ENCODE peak calls at places on chromosomes 3 and 15, in four cellular contexts. Z, U, T and K are unnamed samples.
A peak's percentile ranks its signal among the peaks of the same experiment; 100 is the strongest.

GRCh38 chr15:89132611-89133242 is 44.5 kb downstream of the ABHD2 start:
- DNase-seq in Z (no peak), U (no peak), T (no peak), K (no peak)

GRCh38 chr3:13868844-13869724 is 10.8 kb downstream of the WNT7A start:
- DNase-seq in Z (no peak), U (no peak), T (no peak), K (no peak)

GRCh38 chr3:154931484-154931883 is 148.6 kb upstream of the MME start:
- DNase-seq in Z (peak; percentile 30), U (no peak), T (no peak), K (no peak)

GRCh38 chr3:10116138-10116460 is 624 bp downstream of the BRK1 start:
- DNase-seq in Z (no peak), U (no peak), T (no peak), K (no peak)

GRCh38 chr15:88708256-88709054 is 69.6 kb downstream of the ISG20 start:
- DNase-seq in Z (no peak), U (no peak), T (no peak), K (no peak)

GRCh38 chr15:39592500-39592899 is 11.6 kb downstream of the THBS1 start:
- DNase-seq in Z (no peak), U (no peak), T (no peak), K (no peak)

GRCh38 chr3:149339931-149340309 is 6.5 kb upstream of the TM4SF18 start:
- DNase-seq in Z (peak; percentile 79), U (no peak), T (peak; percentile 15), K (peak; percentile 87)

GRCh38 chr15:62896969-62897486 is 145.5 kb upstream of the TPM1 start:
- DNase-seq in Z (peak; percentile 98), U (peak; percentile 25), T (peak; percentile 7), K (peak; percentile 81)

GRCh38 chr3:141414141-141414689 is 45.9 kb downstream of the ZBTB38 start:
- DNase-seq in Z (no peak), U (no peak), T (no peak), K (no peak)

GRCh38 chr15:70855764-70856163 is 1.8 kb upstream of the LARP6 start:
- DNase-seq in Z (no peak), U (no peak), T (no peak), K (no peak)
- H3K27ac ChIP-seq in Z (peak overlapping the region; percentile 96), U (peak overlapping the region; percentile 96), T (peak overlapping the region; percentile 92), K (peak overlapping the region; percentile 93)

GRCh38 chr15:64856429-64857145 is 14.9 kb downstream of the PLEKHO2 start:
- DNase-seq in Z (no peak), U (peak; percentile 88), T (no peak), K (no peak)

GRCh38 chr15:64851503-64851840 is 9.8 kb downstream of the PLEKHO2 start:
- DNase-seq in Z (peak; percentile 84), U (no peak), T (no peak), K (no peak)

GRCh38 chr15:64854526-64854925 is 12.8 kb downstream of the PLEKHO2 start:
- DNase-seq in Z (no peak), U (no peak), T (no peak), K (no peak)

GRCh38 chr15:64850778-64851502 is 9.2 kb downstream of the PLEKHO2 start:
- DNase-seq in Z (no peak), U (no peak), T (no peak), K (no peak)

DNA sequence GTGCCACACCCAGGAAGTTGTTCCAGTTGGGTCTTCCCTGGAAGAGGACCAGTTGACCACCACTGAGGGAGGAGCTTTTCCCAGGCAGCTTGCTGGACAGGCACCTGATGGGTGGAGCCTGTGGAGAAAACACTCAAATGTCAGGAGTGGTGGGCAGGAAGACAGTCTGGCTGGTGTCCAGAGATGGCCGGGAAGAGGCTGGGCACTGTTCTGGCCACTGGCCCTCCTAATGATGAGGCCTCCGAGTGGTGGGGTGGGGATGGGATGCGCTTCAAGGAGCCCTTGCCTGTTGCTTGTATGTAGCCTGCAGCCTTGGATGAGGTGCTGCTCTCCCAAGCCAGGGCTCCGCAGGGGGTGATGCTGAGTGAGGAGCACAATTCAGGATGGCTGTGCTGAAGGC is 12.3 kb downstream of the PLEKHO2 start:
- DNase-seq in Z (no peak), U (no peak), T (no peak), K (no peak)
- H3K27ac ChIP-seq in Z (peak overlapping the region; percentile 65), U (peak overlapping the region; percentile 66), T (peak overlapping the region; percentile 83), K (peak overlapping the region; percentile 5)

GRCh38 chr3:132596326-132596725 is 744 bp upstream of the ACKR4 start:
- DNase-seq in Z (no peak), U (no peak), T (no peak), K (no peak)
- H3K27ac ChIP-seq in Z (no peak overlapping the region), U (no peak overlapping the region), T (no peak overlapping the region), K (peak overlapping the region; percentile 64)

DNA sequence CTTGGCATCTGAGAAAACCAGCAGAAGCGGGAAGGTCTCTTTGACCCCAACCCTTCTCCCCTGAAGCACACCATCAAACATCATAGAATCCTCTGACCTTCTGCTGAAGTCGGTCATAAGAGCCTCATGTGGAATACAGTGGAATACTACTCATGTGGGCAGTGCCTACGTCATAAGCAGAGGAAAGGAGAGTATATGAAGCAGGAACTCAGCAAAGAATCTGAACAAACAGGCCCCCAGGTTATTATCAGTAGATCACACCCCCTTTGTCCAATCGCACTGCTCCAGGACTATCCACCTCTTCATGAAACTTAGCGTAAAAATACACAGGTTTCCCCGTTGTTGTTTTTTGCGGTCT is 394.1 kb upstream of the PROK2 start:
- DNase-seq in Z (no peak), U (no peak), T (no peak), K (no peak)
- H3K27ac ChIP-seq in Z (no peak overlapping the region), U (no peak overlapping the region), T (no peak overlapping the region), K (no peak overlapping the region)

GRCh38 chr15:64861331-64861730 is 19.6 kb downstream of the PLEKHO2 start:
- DNase-seq in Z (no peak), U (no peak), T (no peak), K (no peak)

GRCh38 chr15:64858136-64858535 is 16.4 kb downstream of the PLEKHO2 start:
- DNase-seq in Z (no peak), U (no peak), T (no peak), K (no peak)

GRCh38 chr15:64857421-64857820 is 15.7 kb downstream of the PLEKHO2 start:
- DNase-seq in Z (no peak), U (no peak), T (no peak), K (no peak)

GRCh38 chr15:64859226-64859625 is 17.5 kb downstream of the PLEKHO2 start:
- DNase-seq in Z (no peak), U (no peak), T (no peak), K (no peak)

GRCh38 chr15:64855206-64856000 is 13.7 kb downstream of the PLEKHO2 start:
- DNase-seq in Z (no peak), U (peak; percentile 52), T (no peak), K (no peak)
- H3K27ac ChIP-seq in Z (peak overlapping the region; percentile 94), U (peak overlapping the region; percentile 89), T (peak overlapping the region; percentile 83), K (peak overlapping the region; percentile 97)

GRCh38 chr15:55288006-55288717 is 1.5 kb downstream of the RAB27A start:
- DNase-seq in Z (no peak), U (no peak), T (no peak), K (no peak)
- H3K27ac ChIP-seq in Z (no peak overlapping the region), U (no peak overlapping the region), T (peak overlapping the region; percentile 96), K (peak overlapping the region; percentile 97)

GRCh38 chr3:104291878-104292277 is 1074.8 kb upstream of the ALCAM start:
- DNase-seq in Z (no peak), U (no peak), T (no peak), K (no peak)
- H3K27ac ChIP-seq in Z (no peak overlapping the region), U (no peak overlapping the region), T (no peak overlapping the region), K (no peak overlapping the region)

DNA sequence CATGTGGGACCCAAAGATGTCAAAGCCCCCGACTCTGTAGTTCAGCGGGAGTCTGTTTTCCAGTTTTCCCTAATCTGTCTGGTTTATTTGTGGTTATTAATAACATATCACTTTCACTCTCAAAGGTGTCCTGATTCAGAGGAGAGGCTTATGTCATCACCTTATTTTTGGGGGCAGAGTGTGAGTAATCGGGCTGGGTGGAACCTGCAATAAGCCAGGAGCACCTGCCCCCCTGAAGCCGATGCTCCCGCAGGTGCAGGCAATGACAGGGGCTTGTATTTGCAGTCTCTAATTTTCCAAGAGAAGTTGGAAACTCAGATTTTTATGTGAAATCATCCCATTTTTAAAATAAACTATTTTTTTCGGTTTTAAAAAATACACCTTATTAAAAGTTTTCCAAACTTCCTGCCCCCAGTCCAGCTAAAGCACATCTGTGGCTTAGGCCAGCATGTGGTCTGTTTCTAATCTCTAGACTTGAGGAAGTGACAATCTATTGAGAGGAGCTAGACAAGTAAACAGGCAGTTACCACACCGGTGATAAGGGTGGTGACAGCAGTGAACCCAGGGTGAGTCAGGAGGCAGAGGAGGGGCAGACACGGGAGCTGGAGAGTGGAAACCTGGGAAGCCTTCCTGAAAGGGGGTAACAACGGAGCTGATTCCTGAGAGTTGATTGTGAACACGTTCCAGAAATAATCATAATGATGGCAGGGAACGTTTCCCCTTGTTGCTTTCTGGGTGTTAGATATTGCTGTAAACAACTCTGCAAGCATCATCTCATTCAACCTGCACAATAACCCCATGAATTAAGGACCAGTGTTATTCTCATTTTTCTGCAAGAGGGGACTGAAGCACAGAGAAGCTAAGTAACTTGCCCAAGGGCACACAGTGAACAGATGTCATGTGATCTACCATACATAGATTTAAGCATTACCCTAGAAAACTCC is 37.3 kb downstream of the BHLHE40 start:
- DNase-seq in Z (no peak), U (no peak), T (no peak), K (no peak)
- H3K27ac ChIP-seq in Z (no peak overlapping the region), U (no peak overlapping the region), T (peak overlapping the region; percentile 92), K (no peak overlapping the region)

DNA sequence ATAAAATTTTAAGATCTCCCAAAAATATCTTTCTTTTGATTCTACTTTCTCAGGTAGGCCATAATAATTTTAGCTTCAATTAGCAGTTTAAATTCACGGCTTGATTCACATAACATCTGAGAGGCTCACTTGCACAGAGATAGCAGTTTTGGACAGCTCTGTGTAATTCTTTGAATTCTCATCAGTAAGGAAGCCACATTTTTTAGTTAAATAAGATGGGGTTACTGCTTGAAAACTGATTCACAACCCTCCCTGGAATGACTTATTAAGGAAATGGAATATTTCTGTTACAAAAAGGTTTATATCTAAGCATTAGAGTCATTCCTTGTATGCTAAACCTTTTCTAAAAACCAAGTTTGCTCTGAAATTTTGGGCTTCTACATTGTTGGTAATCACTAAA is 212.7 kb downstream of the ALCAM start:
- DNase-seq in Z (no peak), U (no peak), T (no peak), K (no peak)
- H3K27ac ChIP-seq in Z (no peak overlapping the region), U (no peak overlapping the region), T (no peak overlapping the region), K (no peak overlapping the region)